ENCODE peak calls at places on chromosome 16, in nine cellular contexts. R is CD8-positive, alpha-beta T cell; B is activated CD8-positive, alpha-beta T cell treated with anti-CD3 and anti-CD28 coated beads for 36 hours; I is left lung; N is stimulated activated CD8-positive, alpha-beta memory T cell treated with anti-CD3 and anti-CD28 coated beads, Interleukin-7, amount 100 ng/mL, for 1 hour; J is activated naive CD4-positive, alpha-beta T cell treated with Interleukin-2 at 50 U/mL for 16 hours; C is activated T-helper 2 cell treated with anti-CD3 and anti-CD28 coated beads, Interferon-gamma antibody, Interleukin-2, Interleukin-4, amounts not matched to agents 10 μg/mL and 5 μg/mL and 100 μg/mL, durations not matched to agents 14 hours and 24 hours and 36 hours; E is NCI-H1436; F is DMS53. X is an unnamed sample.

GRCh38 chr16:79181419-79181818 is 419.1 kb downstream of the MAF start:
- DNase-seq in R (no peak), B (no peak), I (no peak), N (no peak), J (no peak), C (no peak), E (no peak), F (no peak), X (no peak)

GRCh38 chr16:10408824-10409381 is 23.0 kb downstream of the ATF7IP2 start:
- DNase-seq in R (no peak), B (peak; percentile 18), I (no peak), N (no peak), J (no peak), C (no peak), E (no peak), F (peak; percentile 17), X (no peak)

GRCh38 chr16:55184619-55185018 is 139.4 kb upstream of the IRX6 start:
- DNase-seq in R (no peak), B (no peak), I (no peak), N (no peak), J (no peak), C (no peak), E (no peak), F (no peak), X (no peak)

GRCh38 chr16:52439171-52439701 is 107.7 kb downstream of the TOX3 start:
- DNase-seq in R (no peak), B (no peak), I (no peak), N (no peak), J (no peak), C (no peak), E (no peak), F (peak; percentile 38), X (no peak)

GRCh38 chr16:89004209-89004831 is 27.3 kb upstream of the CBFA2T3 start:
- DNase-seq in R (no peak), B (no peak), I (no peak), N (no peak), J (no peak), C (no peak), E (no peak), F (peak; percentile 69), X (no peak)

GRCh38 chr16:11004957-11005610 is 60.7 kb downstream of the CLEC16A start:
- DNase-seq in R (no peak), B (no peak), I (no peak), N (no peak), J (no peak), C (no peak), E (no peak), F (no peak), X (no peak)

GRCh38 chr16:1351215-1351581 is 480 bp downstream of the TSR3 start:
- DNase-seq in R (no peak), B (peak; percentile 54), I (no peak), N (no peak), J (no peak), C (no peak), E (no peak), F (peak; percentile 42), X (no peak)

GRCh38 chr16:10827691-10828341 is 9.2 kb upstream of the TVP23A start:
- DNase-seq in R (no peak), B (no peak), I (peak; percentile 77), N (no peak), J (no peak), C (no peak), E (no peak), F (no peak), X (no peak)

GRCh38 chr16:84559311-84559932 is 55.0 kb upstream of the MEAK7 start:
- DNase-seq in R (no peak), B (no peak), I (no peak), N (no peak), J (no peak), C (no peak), E (peak; percentile 68), F (peak; percentile 42), X (no peak)

GRCh38 chr16:6068063-6068462 is 970.5 kb upstream of the EEF2KMT start:
- DNase-seq in R (no peak), B (no peak), I (no peak), N (no peak), J (no peak), C (no peak), E (no peak), F (no peak), X (no peak)

GRCh38 chr16:68079616-68080344 is 5.4 kb upstream of the NFATC3 start:
- DNase-seq in R (peak; percentile 71), B (peak; percentile 94), I (peak; percentile 85), N (peak; percentile 48), J (peak; percentile 78), C (peak; percentile 79), E (no peak), F (no peak), X (no peak)

GRCh38 chr16:49461517-49461951 is 87.9 kb downstream of the C16orf78 start:
- DNase-seq in R (no peak), B (no peak), I (peak; percentile 18), N (no peak), J (no peak), C (no peak), E (no peak), F (no peak), X (no peak)

GRCh38 chr16:13036600-13036999 is 135.2 kb downstream of the SHISA9 start:
- DNase-seq in R (peak; percentile 1), B (peak; percentile 52), I (no peak), N (no peak), J (no peak), C (no peak), E (no peak), F (peak; percentile 28), X (no peak)

GRCh38 chr16:2898831-2899563 is 12.7 kb upstream of the FLYWCH1 start:
- DNase-seq in R (no peak), B (no peak), I (no peak), N (no peak), J (no peak), C (no peak), E (no peak), F (no peak), X (no peak)

GRCh38 chr16:81636298-81636960 is 142.7 kb upstream of the PLCG2 start:
- DNase-seq in R (no peak), B (no peak), I (no peak), N (no peak), J (no peak), C (no peak), E (no peak), F (no peak), X (peak; percentile 26)

GRCh38 chr16:14097182-14097951 is 26.2 kb downstream of the MRTFB start:
- DNase-seq in R (no peak), B (no peak), I (no peak), N (no peak), J (no peak), C (no peak), E (peak; percentile 35), F (peak; percentile 91), X (no peak)

GRCh38 chr16:21156767-21157467 is 1.6 kb upstream of the LDAF1 start:
- DNase-seq in R (no peak), B (peak; percentile 4), I (no peak), N (no peak), J (no peak), C (no peak), E (no peak), F (peak; percentile 81), X (peak; percentile 12)

GRCh38 chr16:8998114-8998513 is 34.4 kb upstream of the USP7 start:
- DNase-seq in R (no peak), B (no peak), I (no peak), N (no peak), J (no peak), C (no peak), E (no peak), F (no peak), X (no peak)

GRCh38 chr16:56257260-56257659 is 66.0 kb downstream of the GNAO1 start:
- DNase-seq in R (no peak), B (no peak), I (no peak), N (no peak), J (no peak), C (no peak), E (no peak), F (no peak), X (peak; percentile 64)

X was measured in NCI-H1092.